ENCODE peak calls at places on chromosomes 12 and 14, in ten cellular contexts. M is RWPE1, F is tibial artery, G is OCI-LY7, J is fibroblast of villous mesenchyme, D is A549, S is WTC11, B is fibroblast of lung, V is Calu3, Q is fibroblast of pulmonary artery. W is an unnamed sample.

GRCh38 chr12:115571027-115571426 is 706.5 kb downstream of the MED13L start:
- DNase-seq in M (no peak), G (no peak), F (no peak), J (no peak), Q (no peak), B (no peak), D (no peak), V (no peak), S (no peak), W (no peak)

GRCh38 chr12:123069436-123070266 is 81.2 kb downstream of the PITPNM2 start:
- DNase-seq in B (no peak), V (no peak), S (no peak), G (no peak), J (no peak), M (no peak), D (no peak), F (no peak), Q (no peak), W (no peak)

GRCh38 chr14:84001023-84001422 is 1528.9 kb upstream of the FLRT2 start:
- DNase-seq in Q (no peak), J (no peak), M (no peak), F (no peak), G (no peak), D (no peak), B (no peak), V (no peak), S (no peak), W (no peak)

GRCh38 chr14:59435106-59435505 is 30.1 kb downstream of the GPR135 start:
- DNase-seq in G (no peak), D (no peak), B (no peak), Q (no peak), M (no peak), V (no peak), F (no peak), J (no peak), S (no peak), W (no peak)

GRCh38 chr14:31405599-31406251 is 14.6 kb downstream of the HEATR5A start:
- DNase-seq in G (no peak), M (no peak), V (no peak), D (no peak), S (no peak), J (no peak), Q (no peak), B (no peak), F (no peak), W (no peak)

GRCh38 chr12:47067176-47067575 is 12.2 kb upstream of the PCED1B start:
- DNase-seq in V (no peak), D (no peak), S (no peak), J (no peak), M (no peak), F (no peak), B (no peak), G (no peak), Q (no peak), W (no peak)

GRCh38 chr12:39199371-39199770 is 243.5 kb downstream of the KIF21A start:
- DNase-seq in Q (peak; percentile 37), J (peak; percentile 57), F (no peak), B (no peak), D (no peak), G (no peak), M (no peak), S (no peak), V (no peak), W (no peak)

GRCh38 chr12:968561-968960 is 19.1 kb upstream of the RAD52 start:
- DNase-seq in V (no peak), S (no peak), Q (no peak), D (no peak), M (no peak), G (no peak), J (no peak), B (no peak), F (no peak), W (no peak)

GRCh38 chr12:116765271-116765670 is 27.2 kb downstream of the RNFT2 start:
- DNase-seq in Q (no peak), G (no peak), D (no peak), J (peak; percentile 17), F (no peak), M (no peak), V (no peak), B (no peak), S (no peak), W (no peak)

GRCh38 chr12:116760621-116761020 is 22.5 kb downstream of the RNFT2 start:
- DNase-seq in B (no peak), G (no peak), D (no peak), Q (no peak), J (no peak), S (no peak), F (no peak), V (no peak), M (no peak), W (no peak)

GRCh38 chr12:116761499-116761898 is 23.4 kb downstream of the RNFT2 start:
- DNase-seq in M (no peak), B (no peak), F (no peak), Q (no peak), J (no peak), D (no peak), S (no peak), G (no peak), V (no peak), W (no peak)

DNA sequence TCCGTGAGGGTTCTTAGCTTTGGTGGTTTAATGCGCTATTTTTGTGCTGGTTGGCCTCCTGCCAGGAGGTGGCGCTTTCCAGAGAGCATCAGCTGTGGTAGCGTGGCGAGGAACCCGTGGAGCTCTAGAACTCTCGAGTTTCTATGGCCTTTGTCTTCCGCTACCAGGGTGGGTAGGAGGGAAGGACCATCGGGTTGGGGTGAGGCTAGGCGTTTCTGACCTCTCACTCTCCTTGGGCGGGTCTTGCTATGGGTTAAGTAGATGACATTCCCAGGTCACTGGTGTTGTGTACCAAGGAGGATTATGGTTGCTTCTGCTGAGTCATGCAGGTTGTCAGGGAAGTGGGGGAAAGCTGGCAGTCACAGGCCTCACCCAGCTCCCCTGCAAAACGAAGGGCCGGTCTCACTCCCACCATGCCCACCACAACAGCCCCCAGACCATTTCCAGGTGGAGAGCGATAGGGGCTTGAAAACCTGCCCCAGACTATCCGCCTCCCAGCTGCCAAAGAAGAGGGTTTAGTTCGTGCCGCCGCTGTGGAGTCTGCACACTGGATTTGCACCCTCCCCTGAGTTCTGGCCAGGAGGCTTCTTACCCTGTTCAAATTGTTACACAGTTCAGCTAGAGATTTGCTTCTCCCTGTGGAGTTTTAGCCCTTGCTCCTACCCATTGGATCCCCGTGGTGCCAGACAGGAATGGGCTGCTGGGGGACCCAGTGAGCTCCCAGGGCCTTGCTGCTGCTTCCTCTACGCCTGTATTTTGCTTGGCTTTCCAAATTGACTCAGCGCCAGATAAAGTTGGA is 21.9 kb downstream of the RNFT2 start:
- DNase-seq in V (no peak), D (peak; percentile 32), Q (no peak), M (no peak), S (peak; percentile 77), G (no peak), B (no peak), J (peak; percentile 33), F (peak; percentile 23), W (no peak)
- TF ChIP-seq CTCF in V (no peak), D (no peak), Q (no peak), M (no peak), S (no peak), G (peak; percentile 53), B (no peak), J (peak; percentile 10), F (no peak), W (no peak)

GRCh38 chr12:68003777-68004176 is 14.5 kb downstream of the IFNG-AS1 start:
- DNase-seq in B (peak; percentile 6), V (no peak), J (no peak), D (no peak), M (no peak), G (no peak), F (no peak), Q (no peak), S (no peak), W (no peak)

GRCh38 chr12:68007023-68007422 is 17.8 kb downstream of the IFNG-AS1 start:
- DNase-seq in V (no peak), S (no peak), F (no peak), Q (no peak), M (no peak), D (no peak), B (peak; percentile 14), J (no peak), G (no peak), W (no peak)

GRCh38 chr12:67999244-67999643 is 10.0 kb downstream of the IFNG-AS1 start:
- DNase-seq in V (no peak), G (no peak), F (no peak), J (no peak), B (no peak), D (no peak), Q (no peak), M (no peak), S (no peak), W (no peak)

GRCh38 chr12:67998379-67998778 is 9.1 kb downstream of the IFNG-AS1 start:
- DNase-seq in M (no peak), S (no peak), B (no peak), V (no peak), J (no peak), F (no peak), G (no peak), D (no peak), Q (no peak), W (no peak)

DNA sequence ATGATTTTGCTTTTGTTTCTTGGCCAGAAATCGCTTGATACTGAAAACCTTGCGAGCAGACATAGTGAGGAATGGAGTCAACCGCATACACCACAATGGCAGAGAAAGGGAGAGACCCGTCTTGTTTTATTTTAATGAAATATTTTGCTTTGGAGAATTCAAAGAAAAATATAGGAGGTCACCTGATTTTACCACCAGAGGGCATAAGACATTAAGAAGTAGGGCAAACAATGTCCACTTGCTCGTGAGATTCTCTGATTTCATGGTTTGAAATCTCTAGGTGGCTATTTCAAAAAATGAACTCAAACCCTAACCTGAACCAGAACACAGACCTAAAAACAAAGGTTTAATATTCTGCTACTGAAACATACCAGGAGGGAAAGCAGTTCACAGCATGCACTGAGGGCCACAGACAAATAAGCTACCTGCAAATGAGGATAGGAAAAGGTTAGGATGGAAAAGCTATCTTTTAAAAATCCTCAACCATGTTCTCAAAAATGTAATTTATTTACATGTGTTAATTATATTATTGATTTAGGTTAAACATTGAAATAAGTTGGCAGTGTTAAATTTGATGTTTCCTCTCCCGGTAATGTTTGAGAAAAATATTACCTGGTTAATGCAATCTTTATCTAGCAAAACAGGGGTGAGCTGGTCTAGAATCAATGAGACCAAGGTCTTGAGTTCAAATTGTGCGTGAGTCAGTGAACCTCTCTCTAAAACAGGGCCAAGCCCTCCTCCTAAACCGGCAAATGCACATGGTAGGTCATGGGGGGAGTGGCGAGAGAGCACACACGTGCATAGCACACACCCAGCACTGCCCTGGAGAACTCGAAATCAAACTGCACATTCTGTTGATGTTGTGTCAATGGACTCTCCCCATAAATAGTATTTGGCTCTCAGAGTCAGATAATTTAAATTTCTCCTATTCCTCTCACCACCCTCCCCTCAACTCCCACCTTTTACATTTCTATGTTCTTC is 12.5 kb downstream of the IFNG-AS1 start:
- DNase-seq in V (no peak), F (no peak), Q (peak; percentile 14), J (peak; percentile 8), B (peak; percentile 25), M (no peak), S (no peak), G (peak; percentile 59), D (peak; percentile 33), W (no peak)
- TF ChIP-seq CTCF in V (peak; percentile 56), F (no peak), Q (peak; percentile 25), J (peak; percentile 43), B (peak; percentile 35), M (peak; percentile 10), S (no peak), G (peak; percentile 84), D (peak; percentile 45), W (peak; percentile 12)

DNA sequence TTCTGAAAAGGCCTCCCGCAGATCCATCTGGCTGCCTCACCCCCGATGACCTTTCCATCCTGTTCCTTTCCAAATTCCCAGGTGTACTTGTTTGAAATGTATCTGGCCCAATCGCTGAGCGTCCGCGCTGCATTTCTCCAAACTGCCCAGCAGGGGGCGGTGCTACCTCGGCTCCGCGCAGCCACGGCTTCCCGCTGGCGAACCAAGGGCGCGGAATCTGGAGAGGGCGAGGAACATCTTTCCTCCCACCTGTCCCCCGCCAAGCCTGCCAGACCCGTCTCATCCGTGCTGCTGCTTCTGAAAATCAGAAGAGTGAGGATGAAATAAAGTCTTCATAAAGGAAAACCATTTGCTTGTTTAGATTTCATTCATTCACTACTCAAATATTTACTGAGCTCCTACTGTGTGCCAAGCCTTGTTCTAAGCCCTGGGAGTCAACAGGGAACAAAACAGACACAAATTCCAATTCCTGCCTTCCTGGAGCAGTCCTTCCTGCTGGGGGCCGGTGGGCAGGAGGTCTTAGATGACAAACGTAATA is 16.8 kb upstream of the MYL2 start:
- DNase-seq in F (no peak), B (peak; percentile 31), Q (peak; percentile 53), S (peak; percentile 86), G (peak; percentile 62), V (peak; percentile 67), J (peak; percentile 30), D (peak; percentile 65), M (peak; percentile 46), W (peak; percentile 80)
- TF ChIP-seq CTCF in F (peak; percentile 81), B (peak; percentile 90), Q (peak; percentile 93), S (peak; percentile 89), G (peak; percentile 99), V (peak; percentile 96), J (peak; percentile 86), D (peak; percentile 92), M (peak; percentile 96), W (peak; percentile 98)

DNA sequence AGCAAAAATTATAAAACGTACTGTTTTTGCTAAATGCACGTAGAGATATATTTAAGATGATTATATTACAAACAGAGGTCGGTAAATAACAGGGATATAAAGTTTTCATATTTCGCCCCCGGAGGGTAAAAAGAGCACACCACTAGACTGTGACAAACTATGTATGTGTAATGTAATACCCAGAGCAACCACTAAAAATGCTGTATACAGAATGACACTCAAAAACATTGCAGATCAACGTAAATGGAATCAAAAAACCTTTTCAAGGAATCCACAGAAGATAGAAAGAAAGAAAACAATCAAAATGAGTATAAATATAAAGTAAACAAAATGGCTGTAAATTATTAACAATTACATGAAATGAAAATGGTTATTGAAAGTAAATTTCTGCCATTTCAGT is 37.6 kb upstream of the PRB4 start:
- DNase-seq in M (no peak), B (no peak), G (peak; percentile 5), F (no peak), Q (no peak), V (no peak), J (no peak), S (no peak), D (no peak), W (no peak)
- TF ChIP-seq CTCF in M (no peak), B (no peak), G (peak; percentile 63), F (no peak), Q (no peak), V (peak; percentile 33), J (no peak), S (no peak), D (no peak), W (no peak)

W was measured in GM10248.